ENCODE peak calls at places on chromosomes 7 and 10, in nine cellular contexts. One of them, this sample, is unnamed.

GRCh38 chr10:110010076-110011069 is 2.6 kb downstream of the ADD3 start:
- DNase-seq in OCI-LY7: peak
- DNase-seq in AG04450: no peak
- DNase-seq in AG10803: no peak
- DNase-seq in SJSA1: no peak
- DNase-seq in stomach: no peak
- DNase-seq in GM23248: no peak
- DNase-seq in transverse colon: no peak
- DNase-seq in fibroblast of mammary gland: no peak
- DNase-seq in this sample: no peak

GRCh38 chr10:86941991-86942421 is 15.4 kb downstream of the MMRN2 start:
- DNase-seq in OCI-LY7: no peak
- DNase-seq in AG04450: no peak
- DNase-seq in AG10803: no peak
- DNase-seq in SJSA1: peak
- DNase-seq in stomach: peak
- DNase-seq in GM23248: no peak
- DNase-seq in transverse colon: no peak
- DNase-seq in fibroblast of mammary gland: no peak
- DNase-seq in this sample: no peak

GRCh38 chr7:4282434-4283223 is 399.5 kb upstream of the FOXK1 start:
- DNase-seq in OCI-LY7: no peak
- DNase-seq in AG04450: no peak
- DNase-seq in AG10803: no peak
- DNase-seq in SJSA1: peak
- DNase-seq in stomach: no peak
- DNase-seq in GM23248: peak
- DNase-seq in transverse colon: no peak
- DNase-seq in fibroblast of mammary gland: peak
- DNase-seq in this sample: no peak

GRCh38 chr7:94265456-94265855 is 129.2 kb upstream of the COL1A2 start:
- DNase-seq in OCI-LY7: no peak
- DNase-seq in AG04450: no peak
- DNase-seq in AG10803: no peak
- DNase-seq in SJSA1: no peak
- DNase-seq in stomach: no peak
- DNase-seq in GM23248: no peak
- DNase-seq in transverse colon: no peak
- DNase-seq in fibroblast of mammary gland: no peak
- DNase-seq in this sample: no peak

GRCh38 chr10:54091237-54091636 is 709.8 kb downstream of the PCDH15 start:
- DNase-seq in OCI-LY7: no peak
- DNase-seq in AG04450: no peak
- DNase-seq in AG10803: no peak
- DNase-seq in SJSA1: no peak
- DNase-seq in stomach: no peak
- DNase-seq in GM23248: no peak
- DNase-seq in transverse colon: no peak
- DNase-seq in fibroblast of mammary gland: no peak
- DNase-seq in this sample: no peak

GRCh38 chr7:101903505-101903849 is 86.1 kb downstream of the CUX1 start:
- DNase-seq in OCI-LY7: no peak
- DNase-seq in AG04450: no peak
- DNase-seq in AG10803: no peak
- DNase-seq in SJSA1: no peak
- DNase-seq in stomach: no peak
- DNase-seq in GM23248: no peak
- DNase-seq in transverse colon: no peak
- DNase-seq in fibroblast of mammary gland: no peak
- DNase-seq in this sample: no peak

GRCh38 chr10:14873090-14873760 is 5.4 kb upstream of the SUV39H2 start:
- DNase-seq in OCI-LY7: no peak
- DNase-seq in AG04450: no peak
- DNase-seq in AG10803: peak
- DNase-seq in SJSA1: peak
- DNase-seq in stomach: no peak
- DNase-seq in GM23248: peak
- DNase-seq in transverse colon: no peak
- DNase-seq in fibroblast of mammary gland: peak
- DNase-seq in this sample: peak

GRCh38 chr7:144487906-144488305 is 84.4 kb upstream of the NOBOX start:
- DNase-seq in OCI-LY7: no peak
- DNase-seq in AG04450: no peak
- DNase-seq in AG10803: no peak
- DNase-seq in SJSA1: no peak
- DNase-seq in stomach: no peak
- DNase-seq in GM23248: no peak
- DNase-seq in transverse colon: no peak
- DNase-seq in fibroblast of mammary gland: no peak
- DNase-seq in this sample: no peak

GRCh38 chr7:101829374-101829773 is 11.9 kb downstream of the CUX1 start:
- DNase-seq in OCI-LY7: no peak
- DNase-seq in AG04450: no peak
- DNase-seq in AG10803: no peak
- DNase-seq in SJSA1: no peak
- DNase-seq in stomach: no peak
- DNase-seq in GM23248: no peak
- DNase-seq in transverse colon: no peak
- DNase-seq in fibroblast of mammary gland: no peak
- DNase-seq in this sample: no peak

GRCh38 chr7:46163245-46163644 is 242.2 kb upstream of the IGFBP3 start:
- DNase-seq in OCI-LY7: no peak
- DNase-seq in AG04450: no peak
- DNase-seq in AG10803: no peak
- DNase-seq in SJSA1: no peak
- DNase-seq in stomach: no peak
- DNase-seq in GM23248: no peak
- DNase-seq in transverse colon: no peak
- DNase-seq in fibroblast of mammary gland: no peak
- DNase-seq in this sample: no peak

GRCh38 chr7:20214787-20215669 is 2.2 kb downstream of the MACC1 start:
- DNase-seq in OCI-LY7: no peak
- DNase-seq in AG04450: no peak
- DNase-seq in AG10803: no peak
- DNase-seq in SJSA1: no peak
- DNase-seq in stomach: no peak
- DNase-seq in GM23248: no peak
- DNase-seq in transverse colon: no peak
- DNase-seq in fibroblast of mammary gland: no peak
- DNase-seq in this sample: no peak

GRCh38 chr10:70363292-70363691 is 19.1 kb downstream of the LRRC20 start:
- DNase-seq in OCI-LY7: no peak
- DNase-seq in AG04450: no peak
- DNase-seq in AG10803: no peak
- DNase-seq in SJSA1: no peak
- DNase-seq in stomach: no peak
- DNase-seq in GM23248: no peak
- DNase-seq in transverse colon: no peak
- DNase-seq in fibroblast of mammary gland: no peak
- DNase-seq in this sample: no peak

GRCh38 chr10:97612386-97612785 is 20.9 kb downstream of the MORN4 start:
- DNase-seq in OCI-LY7: peak
- DNase-seq in AG04450: peak
- DNase-seq in AG10803: peak
- DNase-seq in SJSA1: no peak
- DNase-seq in stomach: no peak
- DNase-seq in GM23248: peak
- DNase-seq in transverse colon: no peak
- DNase-seq in fibroblast of mammary gland: peak
- DNase-seq in this sample: peak

GRCh38 chr7:127974611-127975010 is 56.6 kb downstream of the LRRC4 start:
- DNase-seq in OCI-LY7: no peak
- DNase-seq in AG04450: no peak
- DNase-seq in AG10803: no peak
- DNase-seq in SJSA1: no peak
- DNase-seq in stomach: no peak
- DNase-seq in GM23248: no peak
- DNase-seq in transverse colon: no peak
- DNase-seq in fibroblast of mammary gland: no peak
- DNase-seq in this sample: no peak

GRCh38 chr7:23467281-23467680 is 3.0 kb downstream of the IGF2BP3 start:
- DNase-seq in OCI-LY7: no peak
- DNase-seq in AG04450: no peak
- DNase-seq in AG10803: no peak
- DNase-seq in SJSA1: no peak
- DNase-seq in stomach: no peak
- DNase-seq in GM23248: peak
- DNase-seq in transverse colon: no peak
- DNase-seq in fibroblast of mammary gland: no peak
- DNase-seq in this sample: peak
- H3K4me3 ChIP-seq in OCI-LY7: peak
- H3K4me3 ChIP-seq in AG04450: peak
- H3K4me3 ChIP-seq in AG10803: peak
- H3K4me3 ChIP-seq in SJSA1: peak
- H3K4me3 ChIP-seq in stomach: no peak
- H3K4me3 ChIP-seq in GM23248: peak
- H3K4me3 ChIP-seq in transverse colon: no peak
- H3K4me3 ChIP-seq in fibroblast of mammary gland: peak
- H3K4me3 ChIP-seq in this sample: peak

GRCh38 chr7:39811161-39811614 is 138.9 kb upstream of the CDK13 start:
- DNase-seq in OCI-LY7: no peak
- DNase-seq in AG04450: no peak
- DNase-seq in AG10803: peak
- DNase-seq in SJSA1: peak
- DNase-seq in stomach: no peak
- DNase-seq in GM23248: peak
- DNase-seq in transverse colon: no peak
- DNase-seq in fibroblast of mammary gland: peak
- DNase-seq in this sample: peak
- H3K4me3 ChIP-seq in OCI-LY7: no peak
- H3K4me3 ChIP-seq in AG04450: no peak
- H3K4me3 ChIP-seq in AG10803: no peak
- H3K4me3 ChIP-seq in SJSA1: no peak
- H3K4me3 ChIP-seq in stomach: no peak
- H3K4me3 ChIP-seq in GM23248: no peak
- H3K4me3 ChIP-seq in transverse colon: no peak
- H3K4me3 ChIP-seq in fibroblast of mammary gland: no peak
- H3K4me3 ChIP-seq in this sample: no peak

GRCh38 chr10:35135861-35136260 is 9.2 kb downstream of the CREM start:
- DNase-seq in OCI-LY7: peak
- DNase-seq in AG04450: no peak
- DNase-seq in AG10803: peak
- DNase-seq in SJSA1: no peak
- DNase-seq in stomach: peak
- DNase-seq in GM23248: peak
- DNase-seq in transverse colon: peak
- DNase-seq in fibroblast of mammary gland: no peak
- DNase-seq in this sample: no peak
- H3K4me3 ChIP-seq in OCI-LY7: peak
- H3K4me3 ChIP-seq in AG04450: no peak
- H3K4me3 ChIP-seq in AG10803: no peak
- H3K4me3 ChIP-seq in SJSA1: no peak
- H3K4me3 ChIP-seq in stomach: no peak
- H3K4me3 ChIP-seq in GM23248: no peak
- H3K4me3 ChIP-seq in transverse colon: no peak
- H3K4me3 ChIP-seq in fibroblast of mammary gland: no peak
- H3K4me3 ChIP-seq in this sample: no peak

GRCh38 chr10:80465839-80466590 is 11.9 kb downstream of the TSPAN14 start:
- DNase-seq in OCI-LY7: peak
- DNase-seq in AG04450: no peak
- DNase-seq in AG10803: no peak
- DNase-seq in SJSA1: no peak
- DNase-seq in stomach: no peak
- DNase-seq in GM23248: no peak
- DNase-seq in transverse colon: no peak
- DNase-seq in fibroblast of mammary gland: no peak
- DNase-seq in this sample: no peak

GRCh38 chr10:80462986-80463741 is 9.1 kb downstream of the TSPAN14 start:
- DNase-seq in OCI-LY7: peak
- DNase-seq in AG04450: no peak
- DNase-seq in AG10803: peak
- DNase-seq in SJSA1: no peak
- DNase-seq in stomach: no peak
- DNase-seq in GM23248: peak
- DNase-seq in transverse colon: no peak
- DNase-seq in fibroblast of mammary gland: peak
- DNase-seq in this sample: peak

GRCh38 chr10:80464557-80465466 is 10.7 kb downstream of the TSPAN14 start:
- DNase-seq in OCI-LY7: peak
- DNase-seq in AG04450: no peak
- DNase-seq in AG10803: peak
- DNase-seq in SJSA1: no peak
- DNase-seq in stomach: peak
- DNase-seq in GM23248: peak
- DNase-seq in transverse colon: no peak
- DNase-seq in fibroblast of mammary gland: no peak
- DNase-seq in this sample: no peak

GRCh38 chr10:80462277-80462985 is 8.3 kb downstream of the TSPAN14 start:
- DNase-seq in OCI-LY7: no peak
- DNase-seq in AG04450: no peak
- DNase-seq in AG10803: peak
- DNase-seq in SJSA1: no peak
- DNase-seq in stomach: no peak
- DNase-seq in GM23248: peak
- DNase-seq in transverse colon: no peak
- DNase-seq in fibroblast of mammary gland: peak
- DNase-seq in this sample: peak

GRCh38 chr10:80463868-80464267 is 9.8 kb downstream of the TSPAN14 start:
- DNase-seq in OCI-LY7: no peak
- DNase-seq in AG04450: no peak
- DNase-seq in AG10803: no peak
- DNase-seq in SJSA1: no peak
- DNase-seq in stomach: no peak
- DNase-seq in GM23248: no peak
- DNase-seq in transverse colon: no peak
- DNase-seq in fibroblast of mammary gland: no peak
- DNase-seq in this sample: no peak
- H3K4me3 ChIP-seq in OCI-LY7: peak
- H3K4me3 ChIP-seq in AG04450: no peak
- H3K4me3 ChIP-seq in AG10803: no peak
- H3K4me3 ChIP-seq in SJSA1: no peak
- H3K4me3 ChIP-seq in stomach: no peak
- H3K4me3 ChIP-seq in GM23248: no peak
- H3K4me3 ChIP-seq in transverse colon: no peak
- H3K4me3 ChIP-seq in fibroblast of mammary gland: no peak
- H3K4me3 ChIP-seq in this sample: no peak

GRCh38 chr7:124649397-124650029 is 116.1 kb downstream of the GPR37 start:
- DNase-seq in OCI-LY7: no peak
- DNase-seq in AG04450: no peak
- DNase-seq in AG10803: no peak
- DNase-seq in SJSA1: no peak
- DNase-seq in stomach: no peak
- DNase-seq in GM23248: no peak
- DNase-seq in transverse colon: no peak
- DNase-seq in fibroblast of mammary gland: no peak
- DNase-seq in this sample: peak
- H3K4me3 ChIP-seq in OCI-LY7: no peak
- H3K4me3 ChIP-seq in AG04450: no peak
- H3K4me3 ChIP-seq in AG10803: peak
- H3K4me3 ChIP-seq in SJSA1: no peak
- H3K4me3 ChIP-seq in stomach: no peak
- H3K4me3 ChIP-seq in GM23248: no peak
- H3K4me3 ChIP-seq in transverse colon: no peak
- H3K4me3 ChIP-seq in fibroblast of mammary gland: no peak
- H3K4me3 ChIP-seq in this sample: peak

This sample was measured in fibroblast of the aortic adventitia.